ENCODE peak calls at places on chromosomes 3 and 15, in four cellular contexts. V is ACHN; H is CD14-positive monocyte; J is stimulated activated naive CD8-positive, alpha-beta T cell treated with anti-CD3 and anti-CD28 coated beads, Interleukin-15, Interleukin-2, amounts not matched to agents 100 U/mL and 50 U/mL, for 24 hours. N is an unnamed sample.

GRCh38 chr3:29067014-29067413 is 213.9 kb upstream of the RBMS3 start:
- DNase-seq in J (no peak), V (peak; percentile 37), H (no peak), N (peak; percentile 44)

GRCh38 chr3:127497166-127497565 is 93.4 kb downstream of the TPRA1 start:
- DNase-seq in J (no peak), H (no peak), V (no peak), N (no peak)

GRCh38 chr3:45927881-45928280 is 15.4 kb upstream of the CXCR6 start:
- DNase-seq in V (no peak), H (no peak), J (no peak), N (no peak)

GRCh38 chr3:71069797-71070196 is 513.7 kb downstream of the FOXP1 start:
- DNase-seq in V (peak; percentile 39), H (peak; percentile 65), J (peak; percentile 77), N (peak; percentile 82)

GRCh38 chr3:183144403-183144802 is 18.1 kb downstream of the LAMP3 start:
- DNase-seq in H (no peak), V (no peak), J (no peak), N (no peak)

GRCh38 chr3:172247525-172248274 is 200.6 kb downstream of the GHSR start:
- DNase-seq in H (no peak), J (no peak), V (no peak), N (no peak)

GRCh38 chr3:67377299-67377698 is 277.1 kb downstream of the SUCLG2 start:
- DNase-seq in V (no peak), H (no peak), J (no peak), N (no peak)

GRCh38 chr3:172646439-172647015 is 64.3 kb downstream of the NCEH1 start:
- DNase-seq in H (no peak), V (no peak), J (no peak), N (peak; percentile 81)

GRCh38 chr3:133670525-133670995 is 8.8 kb upstream of the TOPBP1 start:
- DNase-seq in V (no peak), J (no peak), H (no peak), N (no peak)

GRCh38 chr3:114213669-114214541 is 23.5 kb downstream of the ZNF80 start:
- DNase-seq in J (peak; percentile 78), V (peak; percentile 81), H (peak; percentile 78), N (peak; percentile 86)

GRCh38 chr15:81375461-81375860 is 1.4 kb upstream of the TMC3 start:
- DNase-seq in H (no peak), V (no peak), J (no peak), N (no peak)

GRCh38 chr3:85842081-85842480 is 883.3 kb downstream of the CADM2 start:
- DNase-seq in J (no peak), V (no peak), H (no peak), N (no peak)

N was measured in lung microvascular endothelial cell.